ENCODE peak calls at places on chromosomes 1 and 21, in six cellular contexts. J, X, U, Z, N and R are unnamed samples.

GRCh38 chr1:220872296-220872695 is 6.9 kb upstream of the HLX start:
- DNase-seq in N (no peak), U (no peak), Z (no peak), J (no peak), X (no peak), R (no peak)

GRCh38 chr21:16082038-16082816 is 352.4 kb downstream of the USP25 start:
- DNase-seq in J (no peak), Z (no peak), X (no peak), N (no peak), U (no peak), R (no peak)

GRCh38 chr1:231970684-231971083 is 344.1 kb downstream of the DISC1 start:
- DNase-seq in X (no peak), U (no peak), J (no peak), Z (no peak), N (no peak), R (no peak)

GRCh38 chr1:234655328-234656069 is 45.5 kb upstream of the IRF2BP2 start:
- DNase-seq in Z (no peak), U (no peak), J (no peak), X (peak; percentile 79), N (no peak), R (no peak)

GRCh38 chr1:232556336-232556735 is 73.6 kb downstream of the SIPA1L2 start:
- DNase-seq in U (no peak), X (no peak), Z (no peak), J (no peak), N (no peak), R (no peak)

GRCh38 chr1:111847519-111847918 is 91.8 kb downstream of the DDX20 start:
- DNase-seq in U (no peak), N (no peak), J (no peak), X (peak; percentile 55), Z (no peak), R (no peak)

GRCh38 chr1:19942088-19942487 is 18.7 kb upstream of the PLA2G2E start:
- DNase-seq in U (no peak), J (no peak), X (no peak), Z (no peak), N (no peak), R (no peak)

GRCh38 chr1:91529856-91530255 is 29.2 kb downstream of the CDC7 start:
- DNase-seq in X (no peak), Z (no peak), N (no peak), J (no peak), U (no peak), R (no peak)

GRCh38 chr1:50665413-50665812 is 242.2 kb upstream of the DMRTA2 start:
- DNase-seq in X (no peak), J (no peak), N (no peak), U (no peak), Z (no peak), R (no peak)

GRCh38 chr1:24704411-24705259 is 40.6 kb upstream of the CLIC4 start:
- DNase-seq in X (peak; percentile 46), J (peak; percentile 81), N (no peak), U (no peak), Z (no peak), R (no peak)

GRCh38 chr1:202958544-202959275 is 598 bp upstream of the ADIPOR1 start:
- DNase-seq in X (peak; percentile 40), Z (peak; percentile 9), U (no peak), J (no peak), N (peak; percentile 32), R (no peak)

GRCh38 chr1:208190784-208191183 is 53.4 kb downstream of the PLXNA2 start:
- DNase-seq in J (no peak), Z (no peak), N (no peak), X (no peak), U (no peak), R (no peak)